ENCODE peak calls at places on chromosomes 2 and 18, in ten cellular contexts. Y, B, Q, R, N, L, X, V, E and M are unnamed samples. For H3K4me1, the result is how much of the 10 kb centered on the place peaks cover.

GRCh38 chr2:121236650-121237049 is 48.4 kb downstream of the TFCP2L1 start:
- DNase-seq in Y (no peak), B (no peak), Q (no peak), R (no peak), N (no peak), L (peak), X (no peak), V (no peak), E (no peak), M (no peak)

GRCh38 chr2:174730530-174731018 is 33.7 kb downstream of the CHRNA1 start:
- DNase-seq in Y (no peak), B (no peak), Q (no peak), R (no peak), N (no peak), L (no peak), X (no peak), V (no peak), E (no peak), M (no peak)

GRCh38 chr18:47149457-47150028 is 757 bp downstream of the HDHD2 start:
- DNase-seq in Y (no peak), B (no peak), Q (no peak), R (peak), N (peak), L (no peak), X (no peak), V (no peak), E (peak), M (no peak)

GRCh38 chr2:23533014-23533730 is 148.2 kb downstream of the KLHL29 start:
- DNase-seq in Y (no peak), B (no peak), Q (no peak), R (peak), N (no peak), L (no peak), X (no peak), V (no peak), E (no peak), M (no peak)

GRCh38 chr2:4882421-4882820 is 809.8 kb upstream of the SOX11 start:
- DNase-seq in Y (no peak), B (no peak), Q (no peak), R (no peak), N (no peak), L (no peak), X (no peak), V (no peak), E (no peak), M (no peak)

GRCh38 chr2:130827502-130828251 is 9.0 kb upstream of the ARHGEF4 start:
- DNase-seq in Y (no peak), B (no peak), Q (no peak), R (peak), N (peak), L (peak), X (no peak), V (no peak), E (peak), M (no peak)

GRCh38 chr2:147660680-147661079 is 184.1 kb upstream of the ACVR2A start:
- DNase-seq in Y (no peak), B (no peak), Q (no peak), R (no peak), N (no peak), L (no peak), X (no peak), V (no peak), E (no peak), M (no peak)

GRCh38 chr2:197514754-197515153 is 1.1 kb upstream of the MOB4 start:
- DNase-seq in Y (no peak), B (no peak), Q (no peak), R (peak), N (peak), L (no peak), X (no peak), V (no peak), E (no peak), M (no peak)

GRCh38 chr18:44325903-44326650 is 354.6 kb upstream of the SETBP1 start:
- DNase-seq in Y (no peak), B (peak), Q (no peak), R (peak), N (peak), L (no peak), X (peak), V (peak), E (peak), M (peak)

GRCh38 chr2:236565225-236565624 is 4.4 kb upstream of the ACKR3 start:
- DNase-seq in Y (no peak), B (no peak), Q (no peak), R (no peak), N (no peak), L (no peak), X (no peak), V (no peak), E (no peak), M (no peak)

GRCh38 chr2:179488563-179488962 is 223.9 kb upstream of the SESTD1 start:
- DNase-seq in Y (no peak), B (no peak), Q (no peak), R (no peak), N (no peak), L (no peak), X (no peak), V (no peak), E (no peak), M (no peak)

GRCh38 chr2:38656866-38657265 is 9.0 kb upstream of the GALM start:
- DNase-seq in Y (no peak), B (no peak), Q (no peak), R (no peak), N (no peak), L (no peak), X (no peak), V (peak), E (no peak), M (no peak)

GRCh38 chr2:189274412-189274811 is 94.9 kb upstream of the COL5A2 start:
- DNase-seq in Y (no peak), B (no peak), Q (no peak), R (no peak), N (no peak), L (no peak), X (no peak), V (no peak), E (no peak), M (no peak)

GRCh38 chr2:112150447-112150846 is 12.3 kb downstream of the FBLN7 start:
- DNase-seq in Y (no peak), B (no peak), Q (no peak), R (peak), N (peak), L (no peak), X (no peak), V (peak), E (peak), M (peak)

GRCh38 chr2:84201158-84201557 is 257.9 kb downstream of the SUCLG1 start:
- DNase-seq in Y (no peak), B (no peak), Q (no peak), R (no peak), N (no peak), L (no peak), X (no peak), V (no peak), E (no peak), M (no peak)

GRCh38 chr2:100791294-100791935 is 28.5 kb upstream of the NPAS2 start:
- DNase-seq in Y (no peak), B (peak), Q (no peak), R (no peak), N (no peak), L (no peak), X (no peak), V (peak), E (no peak), M (no peak)

GRCh38 chr2:235085476-235085875 is 133.7 kb downstream of the SH3BP4 start:
- DNase-seq in Y (no peak), B (no peak), Q (no peak), R (no peak), N (no peak), L (no peak), X (no peak), V (no peak), E (no peak), M (no peak)

GRCh38 chr2:105135436-105135835 is 97.6 kb downstream of the MRPS9 start:
- DNase-seq in Y (no peak), B (no peak), Q (no peak), R (no peak), N (no peak), L (no peak), X (no peak), V (no peak), E (no peak), M (no peak)

GRCh38 chr2:111118455-111119003 is 2.2 kb upstream of the BCL2L11 start:
- DNase-seq in Y (no peak), B (no peak), Q (no peak), R (peak), N (no peak), L (peak), X (no peak), V (no peak), E (no peak), M (no peak)

GRCh38 chr18:77067315-77068061 is 65.1 kb downstream of the MBP start:
- DNase-seq in Y (no peak), B (no peak), Q (peak), R (peak), N (peak), L (peak), X (peak), V (peak), E (peak), M (peak)

GRCh38 chr2:20179179-20179754 is 45.7 kb downstream of the SDC1 start:
- DNase-seq in Y (no peak), B (peak), Q (no peak), R (no peak), N (no peak), L (peak), X (no peak), V (no peak), E (no peak), M (no peak)

GRCh38 chr2:58054264-58054663 is 7.7 kb downstream of the VRK2 start:
- DNase-seq in Y (no peak), B (no peak), Q (no peak), R (no peak), N (peak), L (no peak), X (no peak), V (no peak), E (peak), M (no peak)

GRCh38 chr2:45614871-45615270 is 3.8 kb upstream of the SRBD1 start:
- DNase-seq in Y (no peak), B (no peak), Q (no peak), R (no peak), N (no peak), L (no peak), X (no peak), V (no peak), E (peak), M (no peak)

GRCh38 chr2:176997074-176997791 is 215.4 kb upstream of the HNRNPA3 start:
- DNase-seq in Y (no peak), B (peak), Q (no peak), R (no peak), N (peak), L (no peak), X (no peak), V (peak), E (peak), M (peak)

GRCh38 chr2:144114761-144115160 is 405.2 kb downstream of the ZEB2 start:
- DNase-seq in Y (no peak), B (no peak), Q (no peak), R (no peak), N (no peak), L (no peak), X (no peak), V (no peak), E (no peak), M (no peak)

GRCh38 chr2:233152541-233152940 is 92.4 kb downstream of the INPP5D start:
- DNase-seq in Y (no peak), B (peak), Q (no peak), R (no peak), N (peak), L (peak), X (no peak), V (peak), E (peak), M (no peak)

GRCh38 chr2:15729709-15730544 is 138.3 kb downstream of the DDX1 start:
- DNase-seq in Y (no peak), B (no peak), Q (no peak), R (no peak), N (peak), L (no peak), X (no peak), V (peak), E (peak), M (peak)

GRCh38 chr2:29920130-29920577 is 1.2 kb downstream of the ALK start:
- DNase-seq in Y (no peak), B (peak), Q (no peak), R (peak), N (peak), L (peak), X (no peak), V (peak), E (peak), M (peak)

GRCh38 chr2:143681006-143681405 is 551.8 kb downstream of the ARHGAP15 start:
- DNase-seq in Y (no peak), B (no peak), Q (no peak), R (peak), N (no peak), L (no peak), X (no peak), V (no peak), E (no peak), M (no peak)

GRCh38 chr2:111194835-111195621 is 74.3 kb downstream of the BCL2L11 start:
- DNase-seq in Y (no peak), B (no peak), Q (no peak), R (peak), N (no peak), L (no peak), X (no peak), V (no peak), E (no peak), M (no peak)

GRCh38 chr2:20184067-20184938 is 40.6 kb downstream of the SDC1 start:
- DNase-seq in Y (no peak), B (peak), Q (no peak), R (peak), N (peak), L (peak), X (no peak), V (peak), E (peak), M (peak)

GRCh38 chr18:68267583-68267982 is 447.3 kb downstream of the TMX3 start:
- DNase-seq in Y (no peak), B (no peak), Q (no peak), R (no peak), N (peak), L (no peak), X (no peak), V (no peak), E (peak), M (no peak)

GRCh38 chr2:234146087-234146826 is 95.8 kb downstream of the SPP2 start:
- DNase-seq in Y (no peak), B (no peak), Q (no peak), R (no peak), N (peak), L (no peak), X (no peak), V (peak), E (peak), M (no peak)

GRCh38 chr18:3525870-3526420 is 76.0 kb downstream of the TGIF1 start:
- DNase-seq in Y (no peak), B (no peak), Q (no peak), R (peak), N (peak), L (peak), X (no peak), V (no peak), E (peak), M (no peak)

GRCh38 chr2:118609138-118609537 is 238.3 kb downstream of the EN1 start:
- DNase-seq in Y (no peak), B (no peak), Q (no peak), R (no peak), N (no peak), L (no peak), X (no peak), V (no peak), E (peak), M (no peak)

GRCh38 chr18:75209952-75210261 is 690 bp upstream of the TSHZ1 start:
- DNase-seq in Y (no peak), B (no peak), Q (no peak), R (peak), N (no peak), L (no peak), X (no peak), V (no peak), E (no peak), M (no peak)
- H3K4me1 ChIP-seq in Y (half or more), B (half or more), Q (half or more), R (under half), N (under half), L (half or more), X (under half), V (under half), E (under half), M (under half)

GRCh38 chr2:201980389-201980821 is 53.2 kb upstream of the FZD7 start:
- DNase-seq in Y (no peak), B (no peak), Q (no peak), R (no peak), N (no peak), L (no peak), X (no peak), V (no peak), E (no peak), M (no peak)
- H3K27ac ChIP-seq in Y (no peak), B (no peak), Q (no peak), R (no peak), N (no peak), L (no peak), X (no peak), V (no peak), E (no peak), M (no peak)

GRCh38 chr2:134144081-134144596 is 109.7 kb upstream of the MGAT5 start:
- DNase-seq in Y (no peak), B (no peak), Q (no peak), R (peak), N (no peak), L (no peak), X (no peak), V (no peak), E (no peak), M (no peak)
- H3K4me1 ChIP-seq in Y (under half), B (half or more), Q (under half), R (under half), N (under half), L (half or more), X (under half), V (under half), E (under half), M (half or more)

GRCh38 chr2:11133238-11133935 is 21.9 kb upstream of the SLC66A3 start:
- DNase-seq in Y (no peak), B (peak), Q (peak), R (peak), N (no peak), L (peak), X (no peak), V (no peak), E (peak), M (no peak)
- H3K27ac ChIP-seq in Y (peak), B (no peak), Q (no peak), R (no peak), N (peak), L (no peak), X (no peak), V (no peak), E (no peak), M (no peak)

GRCh38 chr2:240229005-240229404 is 88.5 kb upstream of the OTOS start:
- DNase-seq in Y (no peak), B (no peak), Q (no peak), R (no peak), N (no peak), L (no peak), X (no peak), V (no peak), E (no peak), M (no peak)
- H3K4me1 ChIP-seq in Y (under half), B (under half), Q (under half), R (under half), N (under half), L (under half), X (under half), V (under half), E (under half), M (under half)